ENCODE peak calls at places on chromosomes 11 and 22, in six cellular contexts. F is uterus, Y is body of pancreas, O is AG04449, A is tibial nerve, Q is astrocyte of the cerebellum. U is an unnamed sample.

GRCh38 chr11:12122083-12122482 is 11.7 kb downstream of the MICAL2 start:
- DNase-seq in F (no peak), Y (peak; percentile 68), O (no peak), A (no peak), Q (no peak), U (no peak)

GRCh38 chr11:35162795-35163194 is 23.8 kb downstream of the CD44 start:
- DNase-seq in F (no peak), Y (no peak), O (no peak), A (no peak), Q (no peak), U (no peak)

GRCh38 chr22:24727218-24727851 is 47.2 kb downstream of the PIWIL3 start:
- DNase-seq in F (no peak), Y (no peak), O (peak; percentile 16), A (peak; percentile 40), Q (peak; percentile 88), U (peak; percentile 94)

GRCh38 chr11:130561441-130561881 is 113.0 kb downstream of the ADAMTS15 start:
- DNase-seq in F (no peak), Y (no peak), O (no peak), A (no peak), Q (no peak), U (peak; percentile 70)

GRCh38 chr22:32076726-32077550 is 33.9 kb downstream of the SLC5A1 start:
- DNase-seq in F (no peak), Y (no peak), O (no peak), A (no peak), Q (no peak), U (no peak)

GRCh38 chr22:48860557-48860956 is 967.1 kb downstream of the BRD1 start:
- DNase-seq in F (no peak), Y (no peak), O (no peak), A (no peak), Q (no peak), U (no peak)

GRCh38 chr11:60371854-60372253 is 6.5 kb upstream of the MS4A7 start:
- DNase-seq in F (no peak), Y (no peak), O (no peak), A (no peak), Q (no peak), U (no peak)

GRCh38 chr22:24339452-24339747 is 68.8 kb downstream of the SPECC1L start:
- DNase-seq in F (no peak), Y (no peak), O (no peak), A (no peak), Q (no peak), U (no peak)

GRCh38 chr11:45658292-45658991 is 7.0 kb downstream of the CHST1 start:
- DNase-seq in F (peak; percentile 51), Y (peak; percentile 44), O (no peak), A (no peak), Q (no peak), U (peak; percentile 63)

GRCh38 chr11:88399171-88399570 is 61.6 kb upstream of the CTSC start:
- DNase-seq in F (no peak), Y (no peak), O (no peak), A (no peak), Q (no peak), U (no peak)

GRCh38 chr11:5174934-5175333 is 20.4 kb upstream of the OR52A1 start:
- DNase-seq in F (no peak), Y (no peak), O (no peak), A (no peak), Q (no peak), U (no peak)

GRCh38 chr22:50303848-50304527 is 3.5 kb downstream of the PLXNB2 start:
- DNase-seq in F (peak; percentile 60), Y (peak; percentile 54), O (no peak), A (no peak), Q (no peak), U (no peak)

GRCh38 chr11:72808415-72808814 is 5.8 kb upstream of the ATG16L2 start:
- DNase-seq in F (no peak), Y (no peak), O (no peak), A (no peak), Q (no peak), U (no peak)

GRCh38 chr11:69554849-69555248 is 73.4 kb downstream of the LINC01488 start:
- DNase-seq in F (no peak), Y (no peak), O (no peak), A (no peak), Q (no peak), U (no peak)

GRCh38 chr22:46684706-46685105 is 53.3 kb downstream of the CERK start:
- DNase-seq in F (no peak), Y (peak; percentile 29), O (no peak), A (no peak), Q (no peak), U (no peak)

GRCh38 chr11:43517518-43517917 is 158.8 kb downstream of the TTC17 start:
- DNase-seq in F (no peak), Y (no peak), O (no peak), A (no peak), Q (no peak), U (peak; percentile 12)

GRCh38 chr11:77027275-77027674 is 6.9 kb upstream of the B3GNT6 start:
- DNase-seq in F (no peak), Y (no peak), O (no peak), A (no peak), Q (peak; percentile 19), U (no peak)

GRCh38 chr11:43694477-43694876 is 13.9 kb downstream of the HSD17B12 start:
- DNase-seq in F (no peak), Y (no peak), O (no peak), A (no peak), Q (no peak), U (no peak)

GRCh38 chr11:78078218-78079167 is 1.2 kb downstream of the NDUFC2 start:
- DNase-seq in F (no peak), Y (no peak), O (no peak), A (no peak), Q (no peak), U (no peak)

GRCh38 chr22:29587938-29588699 is 7.2 kb upstream of the NIPSNAP1 start:
- DNase-seq in F (no peak), Y (no peak), O (peak; percentile 63), A (no peak), Q (peak; percentile 72), U (peak; percentile 74)

GRCh38 chr11:119144825-119145476 is 3.9 kb upstream of the ABCG4 start:
- DNase-seq in F (peak; percentile 46), Y (peak; percentile 76), O (no peak), A (peak; percentile 67), Q (peak; percentile 39), U (peak; percentile 67)

GRCh38 chr11:62909107-62909894 is 11.9 kb downstream of the CHRM1 start:
- DNase-seq in F (peak; percentile 38), Y (peak; percentile 93), O (no peak), A (peak; percentile 31), Q (peak; percentile 59), U (peak; percentile 67)

GRCh38 chr22:38601221-38601764 is 31.3 kb upstream of the DMC1 start:
- DNase-seq in F (no peak), Y (no peak), O (no peak), A (no peak), Q (no peak), U (no peak)

GRCh38 chr22:49005557-49005956 is 822.1 kb downstream of the BRD1 start:
- DNase-seq in F (no peak), Y (no peak), O (no peak), A (no peak), Q (no peak), U (no peak)

GRCh38 chr11:118629761-118630661 is 22.6 kb downstream of the PHLDB1 start:
- DNase-seq in F (no peak), Y (peak; percentile 62), O (no peak), A (no peak), Q (no peak), U (no peak)

GRCh38 chr11:8729837-8730696 is 47.5 kb downstream of the RPL27A start:
- DNase-seq in F (no peak), Y (no peak), O (no peak), A (no peak), Q (no peak), U (no peak)

GRCh38 chr22:24810043-24810749 is 4.2 kb downstream of the SGSM1 start:
- DNase-seq in F (no peak), Y (no peak), O (no peak), A (no peak), Q (no peak), U (no peak)

GRCh38 chr22:26023104-26023775 is 146.0 kb upstream of the SEZ6L start:
- DNase-seq in F (no peak), Y (no peak), O (no peak), A (no peak), Q (no peak), U (no peak)
- TF ChIP-seq CTCF in F (no peak), Y (no peak), O (no peak), A (no peak), Q (no peak), U (no peak)

GRCh38 chr11:128299132-128299726 is 288.1 kb downstream of the ETS1 start:
- DNase-seq in F (no peak), Y (no peak), O (peak; percentile 34), A (peak; percentile 57), Q (no peak), U (peak; percentile 40)
- H3K4me3 ChIP-seq in F (no peak overlapping the region), Y (no peak overlapping the region), O (no peak overlapping the region), A (no peak overlapping the region), Q (no peak overlapping the region), U (no peak overlapping the region)

DNA sequence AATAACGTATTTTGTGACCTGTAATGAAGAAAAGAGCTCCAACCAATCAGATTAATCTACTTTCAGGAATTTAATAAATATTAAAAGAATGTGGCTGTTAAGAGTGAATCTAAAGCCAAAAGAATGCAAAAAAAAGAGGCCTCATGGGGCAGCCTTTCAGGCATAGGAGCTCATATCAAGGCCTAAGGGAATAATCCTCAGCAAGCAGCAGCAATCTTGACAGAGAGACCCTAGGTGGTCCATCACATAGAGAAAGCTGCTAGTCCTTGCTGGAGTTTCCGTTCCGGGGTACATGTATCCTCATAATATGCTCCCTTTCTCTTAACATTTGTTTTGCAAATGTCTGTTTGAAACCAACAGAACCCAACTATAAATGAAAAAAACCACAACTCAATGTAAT is 313.2 kb upstream of the PITPNB start:
- DNase-seq in F (no peak), Y (no peak), O (no peak), A (no peak), Q (no peak), U (no peak)
- TF ChIP-seq CTCF in F (no peak), Y (no peak), O (no peak), A (no peak), Q (no peak), U (no peak)

GRCh38 chr22:42070517-42071422 is at the start of gene NAGA:
- DNase-seq in F (peak; percentile 94), Y (peak; percentile 97), O (peak; percentile 55), A (peak; percentile 93), Q (peak; percentile 87), U (peak; percentile 94)
- H3K4me3 ChIP-seq in F (peak within 1 kb of the TSS; percentile 67), Y (peak within 1 kb of the TSS; percentile 9), O (peak within 1 kb of the TSS; percentile 70), A (peak within 1 kb of the TSS; percentile 70), Q (peak within 1 kb of the TSS; percentile 52), U (peak within 1 kb of the TSS; percentile 63)

GRCh38 chr11:21411114-21411513 is 741.7 kb downstream of the NELL1 start:
- DNase-seq in F (no peak), Y (no peak), O (no peak), A (no peak), Q (peak; percentile 1), U (no peak)

GRCh38 chr11:21411597-21411996 is 742.2 kb downstream of the NELL1 start:
- DNase-seq in F (no peak), Y (no peak), O (no peak), A (no peak), Q (no peak), U (no peak)

GRCh38 chr11:21414928-21415327 is 745.5 kb downstream of the NELL1 start:
- DNase-seq in F (no peak), Y (no peak), O (no peak), A (no peak), Q (no peak), U (no peak)

GRCh38 chr11:21412652-21413383 is 743.4 kb downstream of the NELL1 start:
- DNase-seq in F (no peak), Y (no peak), O (no peak), A (no peak), Q (no peak), U (no peak)

GRCh38 chr11:21415566-21415965 is 746.2 kb downstream of the NELL1 start:
- DNase-seq in F (no peak), Y (no peak), O (no peak), A (no peak), Q (no peak), U (no peak)
- TF ChIP-seq CTCF in F (no peak), Y (no peak), O (no peak), A (no peak), Q (no peak), U (no peak)